ENCODE peak calls at places on chromosome 1, in six cellular contexts. P, W, Z, R, T and V are unnamed samples.
A peak's percentile ranks its signal among the peaks of the same experiment; 100 is the strongest.

GRCh38 chr1:34163792-34164509 is 1.1 kb downstream of the CSMD2 start:
- DNase-seq in R (no peak), W (no peak), Z (no peak), T (no peak), P (no peak), V (no peak)

GRCh38 chr1:174314433-174314832 is 133.3 kb upstream of the GPR52 start:
- DNase-seq in R (no peak), T (no peak), W (no peak), P (no peak), Z (no peak), V (no peak)

GRCh38 chr1:203629509-203630082 is 3.0 kb downstream of the ATP2B4 start:
- DNase-seq in W (peak; percentile 62), Z (no peak), T (peak; percentile 18), R (no peak), P (no peak), V (no peak)

GRCh38 chr1:154179951-154180687 is 11.8 kb downstream of the TPM3 start:
- DNase-seq in R (no peak), W (no peak), Z (peak; percentile 53), T (no peak), P (no peak), V (no peak)

GRCh38 chr1:163170975-163171676 is 31.6 kb downstream of the RGS5 start:
- DNase-seq in W (no peak), P (no peak), R (no peak), T (no peak), Z (no peak), V (no peak)

GRCh38 chr1:224380003-224380402 is 23.3 kb downstream of the CNIH4 start:
- DNase-seq in Z (no peak), P (no peak), W (no peak), T (no peak), R (no peak), V (no peak)

GRCh38 chr1:41319803-41320711 is 41.2 kb upstream of the FOXO6 start:
- DNase-seq in P (no peak), W (no peak), T (no peak), R (no peak), Z (no peak), V (no peak)

GRCh38 chr1:203321273-203322052 is 16.1 kb downstream of the BTG2 start:
- DNase-seq in Z (no peak), W (no peak), T (no peak), P (no peak), R (no peak), V (no peak)

GRCh38 chr1:181251001-181251712 is 162.7 kb downstream of the IER5 start:
- DNase-seq in Z (no peak), R (no peak), T (no peak), P (no peak), W (no peak), V (no peak)

GRCh38 chr1:47650205-47650604 is 212.4 kb downstream of the FOXD2 start:
- DNase-seq in R (no peak), W (no peak), P (no peak), Z (no peak), T (no peak), V (no peak)

GRCh38 chr1:89966666-89967065 is 28.2 kb upstream of the ZNF326 start:
- DNase-seq in R (no peak), W (no peak), T (no peak), P (no peak), Z (no peak), V (no peak)

GRCh38 chr1:202796670-202797069 is 11.6 kb downstream of the KDM5B start:
- DNase-seq in P (no peak), Z (no peak), T (no peak), W (no peak), R (no peak), V (no peak)